ENCODE peak calls at places on chromosomes 7 and 10, in four cellular contexts. V is A673, P is M059J, S is EL. Q is an unnamed sample.

GRCh38 chr10:35300063-35300699 is 36.1 kb upstream of the CCNY start:
- DNase-seq in V (no peak), P (no peak), S (peak), Q (no peak)

GRCh38 chr7:75878769-75879596 is at the start of gene RHBDD2:
- DNase-seq in V (peak), P (peak), S (peak), Q (peak)

GRCh38 chr7:1706721-1707613 is 36.9 kb downstream of the ELFN1 start:
- DNase-seq in V (no peak), P (no peak), S (no peak), Q (no peak)

GRCh38 chr7:2003931-2004812 is 228.6 kb downstream of the MAD1L1 start:
- DNase-seq in V (no peak), P (no peak), S (no peak), Q (no peak)

GRCh38 chr7:90897961-90898469 is 301.9 kb downstream of the CDK14 start:
- DNase-seq in V (no peak), P (no peak), S (no peak), Q (no peak)

GRCh38 chr7:151241755-151242096 is 6.8 kb downstream of the SMARCD3 start:
- DNase-seq in V (no peak), P (no peak), S (no peak), Q (no peak)

GRCh38 chr10:117768333-117769045 is 225.9 kb downstream of the EMX2 start:
- DNase-seq in V (no peak), P (no peak), S (no peak), Q (no peak)

GRCh38 chr7:140992422-140992821 is 22.3 kb downstream of the MRPS33 start:
- DNase-seq in V (no peak), P (peak), S (no peak), Q (no peak)

GRCh38 chr7:31493714-31494181 is 20.1 kb upstream of the ITPRID1 start:
- DNase-seq in V (peak), P (no peak), S (no peak), Q (no peak)

GRCh38 chr10:5614081-5614721 is 52.2 kb downstream of the ASB13 start:
- DNase-seq in V (no peak), P (peak), S (peak), Q (no peak)

GRCh38 chr7:24038993-24039392 is 245.0 kb upstream of the NPY start:
- DNase-seq in V (no peak), P (no peak), S (no peak), Q (no peak)

GRCh38 chr7:155315977-155316376 is 18.3 kb downstream of the INSIG1 start:
- DNase-seq in V (no peak), P (no peak), S (no peak), Q (no peak)

GRCh38 chr7:55081067-55081853 is 62.4 kb downstream of the EGFR start:
- DNase-seq in V (no peak), P (peak), S (no peak), Q (no peak)

GRCh38 chr10:84308481-84309304 is 19.7 kb upstream of the CCSER2 start:
- DNase-seq in V (peak), P (peak), S (peak), Q (no peak)

GRCh38 chr7:107494315-107494751 is 24.5 kb downstream of the GPR22 start:
- DNase-seq in V (no peak), P (no peak), S (no peak), Q (no peak)

GRCh38 chr10:109450702-109451101 is 472.6 kb downstream of the XPNPEP1 start:
- DNase-seq in V (peak), P (no peak), S (no peak), Q (no peak)

GRCh38 chr10:77564781-77565589 is 72.6 kb downstream of the KCNMA1 start:
- DNase-seq in V (no peak), P (peak), S (peak), Q (no peak)

GRCh38 chr7:136845899-136846465 is 22.5 kb upstream of the CHRM2 start:
- DNase-seq in V (no peak), P (peak), S (peak), Q (no peak)

GRCh38 chr7:137142376-137142775 is 201.2 kb downstream of the PTN start:
- DNase-seq in V (no peak), P (peak), S (peak), Q (no peak)

GRCh38 chr7:108603922-108604684 is 34.4 kb downstream of the DNAJB9 start:
- DNase-seq in V (peak), P (no peak), S (no peak), Q (no peak)

GRCh38 chr7:137932881-137933269 is 69.0 kb downstream of the CREB3L2 start:
- DNase-seq in V (peak), P (peak), S (peak), Q (no peak)

GRCh38 chr7:98591926-98592325 is 25.2 kb upstream of the NPTX2 start:
- DNase-seq in V (no peak), P (no peak), S (no peak), Q (no peak)

GRCh38 chr7:25953859-25954258 is 198.1 kb upstream of the NFE2L3 start:
- DNase-seq in V (no peak), P (no peak), S (no peak), Q (no peak)

GRCh38 chr7:47586925-47587324 is 5.0 kb upstream of the TNS3 start:
- DNase-seq in V (no peak), P (no peak), S (no peak), Q (no peak)

GRCh38 chr10:86756511-86757109 is at the start of gene BMPR1A:
- DNase-seq in V (no peak), P (peak), S (peak), Q (peak)

GRCh38 chr10:133242611-133243356 is 5.1 kb downstream of the VENTX start:
- DNase-seq in V (no peak), P (peak), S (peak), Q (peak)

GRCh38 chr7:149884541-149884940 is 10.8 kb downstream of the ATP6V0E2 start:
- DNase-seq in V (no peak), P (no peak), S (no peak), Q (no peak)

GRCh38 chr10:124534231-124534798 is 72.7 kb downstream of the LHPP start:
- DNase-seq in V (no peak), P (no peak), S (no peak), Q (no peak)

GRCh38 chr7:10316488-10316887 is 657.2 kb upstream of the PHF14 start:
- DNase-seq in V (no peak), P (no peak), S (no peak), Q (no peak)

GRCh38 chr7:19110778-19111175 is 6.7 kb downstream of the TWIST1 start:
- DNase-seq in V (no peak), P (no peak), S (peak), Q (no peak)

GRCh38 chr7:53350241-53350640 is 314.8 kb downstream of the POM121L12 start:
- DNase-seq in V (no peak), P (peak), S (no peak), Q (peak)

GRCh38 chr10:31318382-31318853 is 598 bp upstream of the ZEB1 start:
- DNase-seq in V (no peak), P (peak), S (peak), Q (no peak)

GRCh38 chr7:44962483-44963251 is 16.1 kb downstream of the MYO1G start:
- DNase-seq in V (no peak), P (peak), S (peak), Q (no peak)

GRCh38 chr7:81457858-81458522 is 311.9 kb downstream of the HGF start:
- DNase-seq in V (peak), P (peak), S (peak), Q (peak)

GRCh38 chr10:30019468-30019867 is 39.9 kb downstream of the JCAD start:
- DNase-seq in V (no peak), P (no peak), S (no peak), Q (no peak)

GRCh38 chr7:69957661-69958060 is 359.4 kb downstream of the AUTS2 start:
- DNase-seq in V (no peak), P (no peak), S (no peak), Q (no peak)

GRCh38 chr7:49001610-49002033 is 77.3 kb downstream of the CDC14C start:
- DNase-seq in V (peak), P (peak), S (no peak), Q (peak)

GRCh38 chr7:7201583-7202374 is 19.4 kb downstream of the C1GALT1 start:
- DNase-seq in V (no peak), P (peak), S (no peak), Q (no peak)

GRCh38 chr7:150668472-150668911 is 17.0 kb upstream of the GIMAP2 start:
- DNase-seq in V (no peak), P (no peak), S (no peak), Q (no peak)

GRCh38 chr10:69888882-69889584 is 87.3 kb downstream of the COL13A1 start:
- DNase-seq in V (no peak), P (no peak), S (no peak), Q (no peak)